ENCODE peak calls at places on chromosomes 7 and 10, in seven cellular contexts. One of them, this sample, is unnamed. For H3K27me3, H3K36me3 and H3K4me1, the result is how much of the 10 kb centered on the place peaks cover.

GRCh38 chr7:73356176-73356575 is 28.2 kb downstream of the FKBP6 start:
- DNase-seq in Peyer's patch: no peak
- DNase-seq in Panc1: no peak
- DNase-seq in GM23248: no peak
- DNase-seq in IMR-90: no peak
- DNase-seq in CD8-positive, alpha-beta T cell: no peak
- DNase-seq in heart right ventricle: no peak
- DNase-seq in this sample: no peak

GRCh38 chr10:113856563-113856962 is 2.1 kb downstream of the NHLRC2 start:
- DNase-seq in Peyer's patch: no peak
- DNase-seq in Panc1: no peak
- DNase-seq in GM23248: peak
- DNase-seq in IMR-90: no peak
- DNase-seq in CD8-positive, alpha-beta T cell: no peak
- DNase-seq in heart right ventricle: no peak
- DNase-seq in this sample: peak

GRCh38 chr7:129376778-129377700 is 57.2 kb upstream of the STRIP2 start:
- DNase-seq in Peyer's patch: no peak
- DNase-seq in Panc1: no peak
- DNase-seq in GM23248: peak
- DNase-seq in IMR-90: peak
- DNase-seq in CD8-positive, alpha-beta T cell: no peak
- DNase-seq in heart right ventricle: no peak
- DNase-seq in this sample: no peak

GRCh38 chr10:11698691-11699545 is 43.3 kb upstream of the ECHDC3 start:
- DNase-seq in Peyer's patch: no peak
- DNase-seq in Panc1: no peak
- DNase-seq in GM23248: no peak
- DNase-seq in IMR-90: no peak
- DNase-seq in CD8-positive, alpha-beta T cell: no peak
- DNase-seq in heart right ventricle: no peak
- DNase-seq in this sample: no peak

GRCh38 chr7:42219447-42219846 is 17.6 kb downstream of the GLI3 start:
- DNase-seq in Peyer's patch: no peak
- DNase-seq in Panc1: no peak
- DNase-seq in GM23248: peak
- DNase-seq in IMR-90: no peak
- DNase-seq in CD8-positive, alpha-beta T cell: no peak
- DNase-seq in heart right ventricle: no peak
- DNase-seq in this sample: no peak

GRCh38 chr7:95883208-95883607 is 110.9 kb downstream of the DYNC1I1 start:
- DNase-seq in Peyer's patch: no peak
- DNase-seq in Panc1: no peak
- DNase-seq in GM23248: no peak
- DNase-seq in IMR-90: no peak
- DNase-seq in CD8-positive, alpha-beta T cell: no peak
- DNase-seq in heart right ventricle: no peak
- DNase-seq in this sample: no peak

GRCh38 chr10:24518981-24519597 is 204.6 kb downstream of the ARHGAP21 start:
- DNase-seq in Peyer's patch: peak
- DNase-seq in Panc1: peak
- DNase-seq in GM23248: peak
- DNase-seq in IMR-90: peak
- DNase-seq in CD8-positive, alpha-beta T cell: peak
- DNase-seq in heart right ventricle: peak
- DNase-seq in this sample: peak

GRCh38 chr10:122981066-122981464 is 864 bp downstream of the PSTK start:
- DNase-seq in Peyer's patch: no peak
- DNase-seq in Panc1: peak
- DNase-seq in GM23248: peak
- DNase-seq in IMR-90: peak
- DNase-seq in CD8-positive, alpha-beta T cell: no peak
- DNase-seq in heart right ventricle: no peak
- DNase-seq in this sample: peak

GRCh38 chr10:130459011-130459410 is 322.8 kb downstream of the GLRX3 start:
- DNase-seq in Peyer's patch: no peak
- DNase-seq in Panc1: no peak
- DNase-seq in GM23248: no peak
- DNase-seq in IMR-90: no peak
- DNase-seq in CD8-positive, alpha-beta T cell: no peak
- DNase-seq in heart right ventricle: no peak
- DNase-seq in this sample: no peak

GRCh38 chr7:124768525-124768924 is 2.9 kb upstream of the GPR37 start:
- DNase-seq in Peyer's patch: no peak
- DNase-seq in Panc1: no peak
- DNase-seq in GM23248: no peak
- DNase-seq in IMR-90: no peak
- DNase-seq in CD8-positive, alpha-beta T cell: no peak
- DNase-seq in heart right ventricle: no peak
- DNase-seq in this sample: no peak

GRCh38 chr7:102875700-102876192 is 37.1 kb upstream of the LRRC17 start:
- DNase-seq in Peyer's patch: no peak
- DNase-seq in Panc1: peak
- DNase-seq in GM23248: peak
- DNase-seq in IMR-90: peak
- DNase-seq in CD8-positive, alpha-beta T cell: no peak
- DNase-seq in heart right ventricle: no peak
- DNase-seq in this sample: peak

GRCh38 chr7:36658603-36659516 is 65.4 kb downstream of the AOAH start:
- DNase-seq in Peyer's patch: no peak
- DNase-seq in Panc1: peak
- DNase-seq in GM23248: peak
- DNase-seq in IMR-90: peak
- DNase-seq in CD8-positive, alpha-beta T cell: no peak
- DNase-seq in heart right ventricle: no peak
- DNase-seq in this sample: peak

GRCh38 chr7:13540429-13540828 is 449.0 kb downstream of the ETV1 start:
- DNase-seq in Peyer's patch: no peak
- DNase-seq in Panc1: no peak
- DNase-seq in GM23248: peak
- DNase-seq in IMR-90: peak
- DNase-seq in CD8-positive, alpha-beta T cell: no peak
- DNase-seq in heart right ventricle: no peak
- DNase-seq in this sample: no peak

GRCh38 chr10:122189185-122189584 is 81.9 kb upstream of the BTBD16 start:
- DNase-seq in Peyer's patch: no peak
- DNase-seq in Panc1: no peak
- DNase-seq in GM23248: no peak
- DNase-seq in IMR-90: no peak
- DNase-seq in CD8-positive, alpha-beta T cell: no peak
- DNase-seq in heart right ventricle: no peak
- DNase-seq in this sample: peak

DNA sequence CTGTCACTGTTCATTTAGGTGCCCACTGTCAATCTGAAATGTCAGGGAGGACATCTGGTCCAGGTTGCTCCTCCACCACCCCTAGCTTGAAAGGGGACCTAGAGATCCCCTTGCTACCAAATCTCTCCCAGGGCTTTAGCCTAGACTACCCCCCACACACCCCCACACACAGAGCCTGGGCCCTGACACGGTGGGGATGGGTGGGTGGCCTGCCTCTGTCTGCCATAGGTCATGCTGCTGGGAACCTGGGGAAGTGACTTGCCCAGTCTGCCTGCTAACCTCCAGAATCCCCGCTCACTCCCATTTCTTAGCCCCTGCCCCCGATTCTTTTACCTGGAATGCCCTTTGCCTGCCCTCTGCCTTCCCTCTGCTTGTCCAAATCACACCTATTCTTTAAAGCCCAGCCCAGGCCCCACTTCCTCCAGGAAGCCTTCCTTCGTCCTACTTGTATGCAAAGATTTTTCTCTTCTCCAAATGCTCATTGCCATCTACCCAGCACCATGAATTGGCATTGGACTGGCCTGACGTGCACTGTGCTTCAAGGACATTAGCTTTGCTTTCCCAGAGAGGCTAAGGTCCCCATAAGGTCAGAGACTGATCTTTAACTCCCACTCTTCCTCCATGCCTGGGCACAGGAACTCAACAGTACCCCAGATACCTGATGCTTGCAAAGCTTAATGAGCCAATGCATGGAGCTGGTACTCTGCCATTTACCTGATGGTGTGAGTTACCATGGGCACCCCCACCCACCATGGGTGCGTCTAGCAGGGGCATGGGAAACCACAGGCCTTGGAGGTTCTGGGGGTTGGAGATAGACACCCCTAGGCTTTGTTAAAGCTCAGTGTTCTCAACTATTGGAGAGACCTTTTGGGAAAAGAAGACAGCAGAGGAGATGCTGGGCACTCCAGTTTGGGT is 1.9 kb upstream of the SMARCD3 start:
- DNase-seq in Peyer's patch: no peak
- DNase-seq in Panc1: no peak
- DNase-seq in GM23248: no peak
- DNase-seq in IMR-90: no peak
- DNase-seq in CD8-positive, alpha-beta T cell: no peak
- DNase-seq in heart right ventricle: no peak
- DNase-seq in this sample: peak
- H3K27me3 ChIP-seq in Peyer's patch: under half
- H3K27me3 ChIP-seq in Panc1: under half
- H3K27me3 ChIP-seq in GM23248: under half
- H3K27me3 ChIP-seq in IMR-90: under half
- H3K27me3 ChIP-seq in CD8-positive, alpha-beta T cell: under half
- H3K27me3 ChIP-seq in heart right ventricle: under half
- H3K27me3 ChIP-seq in this sample: under half

DNA sequence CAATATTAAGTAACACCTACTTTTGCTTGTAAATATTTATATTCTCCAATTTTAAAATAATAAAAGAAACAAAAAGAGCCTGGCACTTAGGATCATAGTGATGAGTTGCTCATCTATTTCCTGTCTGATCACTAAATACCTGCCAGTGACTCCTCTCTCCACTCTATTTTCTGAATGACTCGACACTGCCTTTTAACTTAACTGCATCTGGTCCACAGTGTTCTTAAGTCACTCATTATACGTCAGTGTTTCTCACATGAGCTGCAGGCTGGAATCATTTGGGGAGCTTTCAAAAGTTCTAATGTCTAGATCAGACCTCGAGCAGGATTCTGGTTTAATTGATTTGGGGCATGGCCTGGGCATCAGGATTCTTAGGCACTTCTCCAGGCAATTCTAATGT is 78.0 kb upstream of the AGBL3 start:
- DNase-seq in Peyer's patch: no peak
- DNase-seq in Panc1: no peak
- DNase-seq in GM23248: peak
- DNase-seq in IMR-90: peak
- DNase-seq in CD8-positive, alpha-beta T cell: no peak
- DNase-seq in heart right ventricle: no peak
- DNase-seq in this sample: no peak
- H3K36me3 ChIP-seq in Peyer's patch: under half
- H3K36me3 ChIP-seq in Panc1: under half
- H3K36me3 ChIP-seq in GM23248: under half
- H3K36me3 ChIP-seq in IMR-90: under half
- H3K36me3 ChIP-seq in CD8-positive, alpha-beta T cell: under half
- H3K36me3 ChIP-seq in heart right ventricle: under half
- H3K36me3 ChIP-seq in this sample: under half

GRCh38 chr10:132564249-132564605 is 26.6 kb downstream of the INPP5A start:
- DNase-seq in Peyer's patch: no peak
- DNase-seq in Panc1: no peak
- DNase-seq in GM23248: no peak
- DNase-seq in IMR-90: no peak
- DNase-seq in CD8-positive, alpha-beta T cell: no peak
- DNase-seq in heart right ventricle: no peak
- DNase-seq in this sample: peak

GRCh38 chr10:132564690-132565089 is 27.1 kb downstream of the INPP5A start:
- DNase-seq in Peyer's patch: peak
- DNase-seq in Panc1: no peak
- DNase-seq in GM23248: no peak
- DNase-seq in IMR-90: no peak
- DNase-seq in CD8-positive, alpha-beta T cell: no peak
- DNase-seq in heart right ventricle: no peak
- DNase-seq in this sample: peak

GRCh38 chr10:132562177-132562915 is 24.8 kb downstream of the INPP5A start:
- DNase-seq in Peyer's patch: no peak
- DNase-seq in Panc1: no peak
- DNase-seq in GM23248: no peak
- DNase-seq in IMR-90: no peak
- DNase-seq in CD8-positive, alpha-beta T cell: no peak
- DNase-seq in heart right ventricle: no peak
- DNase-seq in this sample: peak

GRCh38 chr10:132563485-132564248 is 26.1 kb downstream of the INPP5A start:
- DNase-seq in Peyer's patch: no peak
- DNase-seq in Panc1: no peak
- DNase-seq in GM23248: no peak
- DNase-seq in IMR-90: no peak
- DNase-seq in CD8-positive, alpha-beta T cell: no peak
- DNase-seq in heart right ventricle: no peak
- DNase-seq in this sample: peak

DNA sequence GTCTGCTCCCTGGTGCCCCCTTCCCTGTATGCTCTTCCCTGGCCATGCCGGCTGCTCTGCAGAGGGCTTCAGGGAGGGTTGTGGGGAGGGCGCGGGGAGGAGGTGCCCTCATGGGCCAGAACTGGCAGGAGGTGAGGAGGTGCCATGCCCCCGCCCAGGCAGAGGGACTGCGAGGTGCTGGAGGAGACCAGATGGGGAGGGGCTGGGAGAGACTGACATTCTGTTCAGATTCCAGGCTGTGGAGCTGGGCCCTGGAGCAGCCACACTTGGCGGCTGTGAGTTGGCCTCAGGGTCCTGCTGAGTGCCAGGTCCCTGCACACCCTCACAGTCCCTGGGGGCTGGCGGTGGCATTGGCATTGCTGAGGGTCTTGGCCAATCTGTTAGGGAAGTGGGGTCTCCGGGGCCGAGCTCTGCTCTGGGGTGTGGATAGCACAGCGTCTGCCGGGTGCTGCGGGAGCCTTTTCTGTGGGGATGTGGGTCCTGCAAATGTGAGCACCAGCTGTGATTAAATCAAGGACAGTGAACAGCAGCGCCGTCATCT is 25.4 kb downstream of the INPP5A start:
- DNase-seq in Peyer's patch: no peak
- DNase-seq in Panc1: no peak
- DNase-seq in GM23248: no peak
- DNase-seq in IMR-90: no peak
- DNase-seq in CD8-positive, alpha-beta T cell: no peak
- DNase-seq in heart right ventricle: no peak
- DNase-seq in this sample: peak
- H3K4me1 ChIP-seq in Peyer's patch: under half
- H3K4me1 ChIP-seq in Panc1: under half
- H3K4me1 ChIP-seq in GM23248: under half
- H3K4me1 ChIP-seq in IMR-90: under half
- H3K4me1 ChIP-seq in CD8-positive, alpha-beta T cell: under half
- H3K4me1 ChIP-seq in heart right ventricle: under half
- H3K4me1 ChIP-seq in this sample: under half

GRCh38 chr7:1370738-1371137 is 88.5 kb downstream of the MICALL2 start:
- DNase-seq in Peyer's patch: no peak
- DNase-seq in Panc1: no peak
- DNase-seq in GM23248: no peak
- DNase-seq in IMR-90: no peak
- DNase-seq in CD8-positive, alpha-beta T cell: no peak
- DNase-seq in heart right ventricle: no peak
- DNase-seq in this sample: no peak

GRCh38 chr7:1368682-1369571 is 90.3 kb downstream of the MICALL2 start:
- DNase-seq in Peyer's patch: no peak
- DNase-seq in Panc1: no peak
- DNase-seq in GM23248: peak
- DNase-seq in IMR-90: no peak
- DNase-seq in CD8-positive, alpha-beta T cell: peak
- DNase-seq in heart right ventricle: no peak
- DNase-seq in this sample: no peak

GRCh38 chr7:1372063-1372462 is 87.2 kb downstream of the MICALL2 start:
- DNase-seq in Peyer's patch: no peak
- DNase-seq in Panc1: no peak
- DNase-seq in GM23248: no peak
- DNase-seq in IMR-90: no peak
- DNase-seq in CD8-positive, alpha-beta T cell: no peak
- DNase-seq in heart right ventricle: no peak
- DNase-seq in this sample: no peak

GRCh38 chr7:1369856-1370657 is 89.2 kb downstream of the MICALL2 start:
- DNase-seq in Peyer's patch: no peak
- DNase-seq in Panc1: no peak
- DNase-seq in GM23248: no peak
- DNase-seq in IMR-90: no peak
- DNase-seq in CD8-positive, alpha-beta T cell: no peak
- DNase-seq in heart right ventricle: no peak
- DNase-seq in this sample: peak

GRCh38 chr7:1372671-1373379 is 86.4 kb downstream of the MICALL2 start:
- DNase-seq in Peyer's patch: no peak
- DNase-seq in Panc1: no peak
- DNase-seq in GM23248: no peak
- DNase-seq in IMR-90: no peak
- DNase-seq in CD8-positive, alpha-beta T cell: no peak
- DNase-seq in heart right ventricle: no peak
- DNase-seq in this sample: no peak
- H3K27me3 ChIP-seq in Peyer's patch: under half
- H3K27me3 ChIP-seq in Panc1: under half
- H3K27me3 ChIP-seq in GM23248: half or more
- H3K27me3 ChIP-seq in IMR-90: half or more
- H3K27me3 ChIP-seq in CD8-positive, alpha-beta T cell: under half
- H3K27me3 ChIP-seq in heart right ventricle: half or more
- H3K27me3 ChIP-seq in this sample: under half

This sample was measured in osteoblast.